ENCODE peak calls at places on chromosomes 4 and X, in ten cellular contexts. Y is fibroblast of the aortic adventitia; Q is left cardiac atrium; B is osteocyte; R is stimulated activated CD4-positive, alpha-beta T cell treated with anti-CD3 and anti-CD28 coated beads, Interleukin-2, amount 100 ng/mL, for 4 hours; C is ELF-1; O is GM12892; T is activated T-cell treated with anti-CD3 and anti-CD28 coated beads for 4 hours; I is AG08396; E is A549. V is an unnamed sample.

GRCh38 chr4:154491341-154491679 is 289 bp downstream of the DCHS2 start:
- DNase-seq in B (no peak), E (peak; percentile 12), Q (no peak), C (peak; percentile 64), T (no peak), O (peak; percentile 19), Y (peak; percentile 13), R (no peak), I (peak; percentile 44), V (peak; percentile 35)

GRCh38 chrX:281166-281999 is at the start of gene PLCXD1:
- DNase-seq in E (peak; percentile 96), T (no peak), Q (peak; percentile 4), B (no peak), Y (peak; percentile 34), I (no peak), R (no peak), O (peak; percentile 44), C (peak; percentile 95), V (no peak)

GRCh38 chr4:7978489-7978888 is 38.8 kb upstream of the AFAP1 start:
- DNase-seq in Q (no peak), R (no peak), E (no peak), O (no peak), I (no peak), B (no peak), Y (no peak), T (no peak), C (peak; percentile 92), V (no peak)

GRCh38 chrX:36867143-36867542 is 141.0 kb upstream of the FAM47C start:
- DNase-seq in B (no peak), Y (peak; percentile 33), R (no peak), O (no peak), E (peak; percentile 19), C (no peak), I (peak; percentile 13), Q (no peak), T (no peak), V (peak; percentile 16)

GRCh38 chr4:7358100-7358735 is 76.5 kb downstream of the PSAPL1 start:
- DNase-seq in I (peak; percentile 84), Y (peak; percentile 64), O (no peak), T (no peak), Q (peak; percentile 59), R (no peak), E (peak; percentile 73), B (no peak), C (no peak), V (no peak)

GRCh38 chr4:88841635-88842034 is 144.0 kb upstream of the NAP1L5 start:
- DNase-seq in Q (no peak), B (no peak), O (no peak), Y (peak; percentile 12), T (no peak), E (no peak), R (no peak), C (no peak), I (no peak), V (no peak)

GRCh38 chr4:105895609-105896460 is 564 bp downstream of the NPNT start:
- DNase-seq in B (no peak), Q (peak; percentile 31), T (no peak), E (no peak), R (no peak), Y (no peak), C (peak; percentile 60), I (peak; percentile 11), O (peak; percentile 29), V (peak; percentile 37)

GRCh38 chrX:41522681-41523080 is 75.5 kb downstream of the NYX start:
- DNase-seq in T (no peak), Q (no peak), Y (no peak), O (no peak), I (no peak), R (no peak), E (no peak), B (no peak), C (no peak), V (no peak)

GRCh38 chr4:15444879-15445576 is 17.2 kb downstream of the C1QTNF7 start:
- DNase-seq in E (no peak), Q (no peak), T (no peak), C (no peak), Y (no peak), B (no peak), R (no peak), O (no peak), I (no peak), V (no peak)

GRCh38 chr4:153684182-153685073 is at the start of gene TLR2:
- DNase-seq in C (peak; percentile 64), R (peak; percentile 69), Y (no peak), E (no peak), I (peak; percentile 53), O (peak; percentile 29), Q (peak; percentile 72), T (peak; percentile 50), B (no peak), V (no peak)

GRCh38 chrX:57930051-57930450 is 19.8 kb upstream of the ZXDA start:
- DNase-seq in B (no peak), C (no peak), E (no peak), Q (no peak), R (no peak), I (no peak), Y (no peak), T (no peak), O (no peak), V (no peak)

GRCh38 chrX:103215768-103216085 is 819 bp downstream of the BEX4 start:
- DNase-seq in E (no peak), I (no peak), Q (no peak), Y (no peak), O (no peak), T (no peak), R (no peak), C (no peak), B (no peak), V (peak; percentile 48)

GRCh38 chr4:34280131-34280530 is 1964.2 kb downstream of the ARAP2 start:
- DNase-seq in E (no peak), Q (no peak), O (no peak), Y (no peak), R (no peak), I (no peak), T (no peak), B (no peak), C (no peak), V (no peak)

GRCh38 chr4:124783847-124784246 is 71.3 kb upstream of the ANKRD50 start:
- DNase-seq in E (no peak), O (no peak), B (no peak), C (no peak), R (no peak), T (no peak), Q (no peak), Y (no peak), I (no peak), V (no peak)

GRCh38 chrX:10949541-10949940 is 161.6 kb upstream of the HCCS start:
- DNase-seq in O (no peak), T (no peak), Q (no peak), I (no peak), B (no peak), C (no peak), Y (no peak), E (no peak), R (no peak), V (no peak)

GRCh38 chr4:152663203-152664066 is 16.4 kb downstream of the TMEM154 start:
- DNase-seq in I (no peak), O (no peak), T (no peak), B (no peak), Q (no peak), R (no peak), C (no peak), Y (peak; percentile 35), E (no peak), V (no peak)

GRCh38 chr4:188428935-188429334 is 289.7 kb downstream of the TRIML1 start:
- DNase-seq in T (no peak), Q (no peak), R (no peak), O (no peak), E (peak; percentile 77), I (no peak), C (peak; percentile 74), B (no peak), Y (no peak), V (no peak)

GRCh38 chrX:9456250-9457074 is 8.4 kb upstream of the TBL1X start:
- DNase-seq in R (peak; percentile 10), I (no peak), Q (no peak), E (no peak), T (no peak), B (no peak), Y (no peak), O (no peak), C (no peak), V (no peak)

GRCh38 chr4:76036855-76037254 is 985 bp upstream of the CXCL11 start:
- DNase-seq in B (no peak), Q (no peak), Y (peak; percentile 11), T (no peak), I (no peak), C (no peak), R (no peak), O (no peak), E (no peak), V (no peak)

GRCh38 chrX:8042304-8042703 is 115.1 kb upstream of the PNPLA4 start:
- DNase-seq in Q (no peak), T (no peak), B (no peak), O (no peak), I (no peak), C (peak; percentile 18), R (no peak), Y (no peak), E (peak; percentile 4), V (no peak)

GRCh38 chr4:27318740-27319139 is 458.1 kb downstream of the STIM2 start:
- DNase-seq in Q (peak; percentile 17), C (peak; percentile 82), Y (peak; percentile 69), R (no peak), T (no peak), B (no peak), O (no peak), I (peak; percentile 14), E (peak; percentile 15), V (peak; percentile 53)

V was measured in HEK293T.